ENCODE peak calls at places on chromosome 5, in seven cellular contexts. One of them, this sample, is unnamed.

GRCh38 chr5:122259995-122260394 is 52.0 kb upstream of the SNCAIP start:
- DNase-seq in prostate gland: no peak
- DNase-seq in GM12891: no peak
- DNase-seq in HCT116: no peak
- DNase-seq in sigmoid colon: peak
- DNase-seq in transverse colon: no peak
- DNase-seq in spleen: no peak
- DNase-seq in this sample: no peak

GRCh38 chr5:5250758-5251157 is 110.6 kb downstream of the ADAMTS16 start:
- DNase-seq in prostate gland: no peak
- DNase-seq in GM12891: no peak
- DNase-seq in HCT116: no peak
- DNase-seq in sigmoid colon: no peak
- DNase-seq in transverse colon: no peak
- DNase-seq in spleen: no peak
- DNase-seq in this sample: no peak

GRCh38 chr5:157538311-157538710 is 37.3 kb downstream of the ADAM19 start:
- DNase-seq in prostate gland: no peak
- DNase-seq in GM12891: no peak
- DNase-seq in HCT116: no peak
- DNase-seq in sigmoid colon: no peak
- DNase-seq in transverse colon: no peak
- DNase-seq in spleen: no peak
- DNase-seq in this sample: no peak

GRCh38 chr5:137442660-137443059 is 56.5 kb downstream of the SPOCK1 start:
- DNase-seq in prostate gland: no peak
- DNase-seq in GM12891: no peak
- DNase-seq in HCT116: no peak
- DNase-seq in sigmoid colon: no peak
- DNase-seq in transverse colon: no peak
- DNase-seq in spleen: no peak
- DNase-seq in this sample: no peak

GRCh38 chr5:96203761-96204160 is 229.3 kb downstream of the PCSK1 start:
- DNase-seq in prostate gland: no peak
- DNase-seq in GM12891: no peak
- DNase-seq in HCT116: no peak
- DNase-seq in sigmoid colon: no peak
- DNase-seq in transverse colon: no peak
- DNase-seq in spleen: no peak
- DNase-seq in this sample: no peak

GRCh38 chr5:98518754-98519153 is 254.7 kb upstream of the RGMB start:
- DNase-seq in prostate gland: no peak
- DNase-seq in GM12891: no peak
- DNase-seq in HCT116: no peak
- DNase-seq in sigmoid colon: no peak
- DNase-seq in transverse colon: no peak
- DNase-seq in spleen: no peak
- DNase-seq in this sample: no peak

GRCh38 chr5:3490962-3491477 is 104.6 kb upstream of the IRX1 start:
- DNase-seq in prostate gland: no peak
- DNase-seq in GM12891: no peak
- DNase-seq in HCT116: no peak
- DNase-seq in sigmoid colon: no peak
- DNase-seq in transverse colon: no peak
- DNase-seq in spleen: no peak
- DNase-seq in this sample: no peak

GRCh38 chr5:152237531-152237930 is 167.5 kb downstream of the NMUR2 start:
- DNase-seq in prostate gland: no peak
- DNase-seq in GM12891: no peak
- DNase-seq in HCT116: no peak
- DNase-seq in sigmoid colon: no peak
- DNase-seq in transverse colon: no peak
- DNase-seq in spleen: no peak
- DNase-seq in this sample: no peak

GRCh38 chr5:30194595-30194994 is 998.9 kb upstream of the CDH6 start:
- DNase-seq in prostate gland: no peak
- DNase-seq in GM12891: no peak
- DNase-seq in HCT116: no peak
- DNase-seq in sigmoid colon: no peak
- DNase-seq in transverse colon: no peak
- DNase-seq in spleen: no peak
- DNase-seq in this sample: no peak

GRCh38 chr5:5490774-5491347 is 68.4 kb downstream of the ICE1 start:
- DNase-seq in prostate gland: no peak
- DNase-seq in GM12891: no peak
- DNase-seq in HCT116: no peak
- DNase-seq in sigmoid colon: no peak
- DNase-seq in transverse colon: no peak
- DNase-seq in spleen: no peak
- DNase-seq in this sample: no peak

GRCh38 chr5:57828221-57828620 is 345.6 kb upstream of the ACTBL2 start:
- DNase-seq in prostate gland: no peak
- DNase-seq in GM12891: no peak
- DNase-seq in HCT116: no peak
- DNase-seq in sigmoid colon: no peak
- DNase-seq in transverse colon: no peak
- DNase-seq in spleen: no peak
- DNase-seq in this sample: no peak

GRCh38 chr5:116572375-116573278 is 2.0 kb downstream of the SEMA6A start:
- DNase-seq in prostate gland: peak
- DNase-seq in GM12891: peak
- DNase-seq in HCT116: no peak
- DNase-seq in sigmoid colon: peak
- DNase-seq in transverse colon: peak
- DNase-seq in spleen: peak
- DNase-seq in this sample: no peak

GRCh38 chr5:38265546-38266179 is 7.3 kb downstream of the EGFLAM start:
- DNase-seq in prostate gland: peak
- DNase-seq in GM12891: peak
- DNase-seq in HCT116: peak
- DNase-seq in sigmoid colon: no peak
- DNase-seq in transverse colon: peak
- DNase-seq in spleen: no peak
- DNase-seq in this sample: no peak

GRCh38 chr5:119368238-119368630 is 12.4 kb downstream of the TNFAIP8 start:
- DNase-seq in prostate gland: no peak
- DNase-seq in GM12891: no peak
- DNase-seq in HCT116: no peak
- DNase-seq in sigmoid colon: no peak
- DNase-seq in transverse colon: no peak
- DNase-seq in spleen: no peak
- DNase-seq in this sample: no peak

GRCh38 chr5:152488869-152489268 is 83.8 kb upstream of the NMUR2 start:
- DNase-seq in prostate gland: no peak
- DNase-seq in GM12891: no peak
- DNase-seq in HCT116: no peak
- DNase-seq in sigmoid colon: no peak
- DNase-seq in transverse colon: no peak
- DNase-seq in spleen: no peak
- DNase-seq in this sample: no peak

GRCh38 chr5:24629798-24630197 is 15.0 kb downstream of the CDH10 start:
- DNase-seq in prostate gland: no peak
- DNase-seq in GM12891: no peak
- DNase-seq in HCT116: no peak
- DNase-seq in sigmoid colon: no peak
- DNase-seq in transverse colon: no peak
- DNase-seq in spleen: no peak
- DNase-seq in this sample: no peak

GRCh38 chr5:17306726-17307091 is 89.3 kb downstream of the BASP1 start:
- DNase-seq in prostate gland: peak
- DNase-seq in GM12891: no peak
- DNase-seq in HCT116: no peak
- DNase-seq in sigmoid colon: no peak
- DNase-seq in transverse colon: no peak
- DNase-seq in spleen: no peak
- DNase-seq in this sample: no peak

GRCh38 chr5:17308326-17309065 is 91.1 kb downstream of the BASP1 start:
- DNase-seq in prostate gland: no peak
- DNase-seq in GM12891: no peak
- DNase-seq in HCT116: no peak
- DNase-seq in sigmoid colon: no peak
- DNase-seq in transverse colon: no peak
- DNase-seq in spleen: no peak
- DNase-seq in this sample: no peak

GRCh38 chr5:17304282-17304681 is 86.9 kb downstream of the BASP1 start:
- DNase-seq in prostate gland: no peak
- DNase-seq in GM12891: no peak
- DNase-seq in HCT116: no peak
- DNase-seq in sigmoid colon: no peak
- DNase-seq in transverse colon: no peak
- DNase-seq in spleen: no peak
- DNase-seq in this sample: no peak

GRCh38 chr5:17305024-17305423 is 87.6 kb downstream of the BASP1 start:
- DNase-seq in prostate gland: no peak
- DNase-seq in GM12891: no peak
- DNase-seq in HCT116: no peak
- DNase-seq in sigmoid colon: no peak
- DNase-seq in transverse colon: no peak
- DNase-seq in spleen: no peak
- DNase-seq in this sample: no peak

GRCh38 chr5:17305964-17306725 is 88.7 kb downstream of the BASP1 start:
- DNase-seq in prostate gland: peak
- DNase-seq in GM12891: no peak
- DNase-seq in HCT116: no peak
- DNase-seq in sigmoid colon: no peak
- DNase-seq in transverse colon: peak
- DNase-seq in spleen: no peak
- DNase-seq in this sample: no peak
- TF ChIP-seq POLR2AphosphoS5 in prostate gland: peak
- TF ChIP-seq POLR2AphosphoS5 in GM12891: no peak
- TF ChIP-seq POLR2AphosphoS5 in HCT116: no peak
- TF ChIP-seq POLR2AphosphoS5 in sigmoid colon: no peak
- TF ChIP-seq POLR2AphosphoS5 in transverse colon: peak
- TF ChIP-seq POLR2AphosphoS5 in spleen: no peak
- TF ChIP-seq POLR2AphosphoS5 in this sample: no peak

DNA sequence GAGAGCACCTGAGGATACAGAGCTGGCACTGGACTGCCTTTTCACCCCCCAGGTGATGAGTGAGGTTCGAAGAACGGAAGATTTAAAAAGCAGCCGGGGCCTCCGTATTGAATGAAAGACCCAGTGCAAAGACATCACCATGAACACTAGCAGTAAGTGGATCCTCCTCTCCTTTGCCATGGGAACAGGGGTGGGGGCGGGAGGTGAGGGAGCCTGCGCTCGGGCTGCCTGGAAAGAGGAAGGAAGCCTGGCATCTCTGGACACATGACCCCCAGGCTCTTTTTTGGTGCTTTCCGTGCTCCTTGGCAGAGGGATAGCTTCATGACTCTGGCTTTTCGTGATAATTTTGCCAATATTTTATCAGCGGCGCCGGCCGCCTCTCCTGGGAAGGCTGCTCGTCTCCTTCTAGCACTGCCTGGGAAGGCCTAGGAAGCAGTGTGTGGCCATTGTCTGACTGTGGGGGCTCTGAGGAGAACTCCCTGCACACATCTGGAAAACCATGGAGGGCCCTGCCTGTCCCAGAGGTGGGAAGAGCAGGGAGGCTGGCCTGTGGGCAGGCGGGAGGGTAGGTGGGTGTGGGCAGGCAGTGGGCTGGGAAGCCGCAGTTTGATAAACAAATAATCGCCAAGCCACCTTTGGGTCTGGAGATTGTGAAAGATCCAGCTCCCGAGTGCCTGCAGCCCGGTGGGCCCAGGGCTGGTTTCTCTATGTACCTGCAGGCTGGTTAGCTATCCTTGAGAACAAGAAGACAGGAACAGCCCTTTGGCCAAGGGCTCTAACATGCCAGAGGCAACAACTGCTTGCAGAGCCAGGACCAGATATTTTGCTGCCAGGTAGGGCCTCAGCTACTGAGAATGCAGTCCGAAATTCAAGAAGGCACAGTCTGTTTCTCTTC is 911 bp downstream of the ABLIM3 start:
- DNase-seq in prostate gland: no peak
- DNase-seq in GM12891: no peak
- DNase-seq in HCT116: no peak
- DNase-seq in sigmoid colon: no peak
- DNase-seq in transverse colon: no peak
- DNase-seq in spleen: no peak
- DNase-seq in this sample: no peak
- TF ChIP-seq POLR2A in prostate gland: no peak
- TF ChIP-seq POLR2A in GM12891: no peak
- TF ChIP-seq POLR2A in HCT116: no peak
- TF ChIP-seq POLR2A in sigmoid colon: no peak
- TF ChIP-seq POLR2A in transverse colon: no peak
- TF ChIP-seq POLR2A in spleen: no peak
- TF ChIP-seq POLR2A in this sample: no peak

DNA sequence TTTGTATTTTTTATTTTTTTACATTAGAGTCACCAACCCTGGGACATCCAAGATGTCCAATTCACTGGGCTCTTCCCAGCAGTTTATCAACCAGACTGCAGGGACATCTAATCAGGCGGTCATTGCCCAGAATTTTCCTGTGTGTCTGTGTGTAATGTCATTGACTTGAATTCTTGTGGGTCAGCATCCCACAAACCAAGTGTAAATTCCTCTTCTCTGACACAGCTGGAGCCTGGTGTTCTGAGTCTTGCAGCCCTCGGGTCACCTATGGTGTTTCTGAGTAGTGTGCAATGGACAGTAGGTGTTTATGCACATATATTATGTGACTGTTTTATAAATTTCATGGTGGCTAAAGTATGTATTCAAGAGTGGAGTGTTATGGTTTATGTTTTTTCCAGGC is 815.7 kb downstream of the SEMA5A start:
- DNase-seq in prostate gland: no peak
- DNase-seq in GM12891: no peak
- DNase-seq in HCT116: no peak
- DNase-seq in sigmoid colon: no peak
- DNase-seq in transverse colon: no peak
- DNase-seq in spleen: no peak
- DNase-seq in this sample: no peak
- TF ChIP-seq POLR2AphosphoS5 in prostate gland: no peak
- TF ChIP-seq POLR2AphosphoS5 in GM12891: no peak
- TF ChIP-seq POLR2AphosphoS5 in HCT116: no peak
- TF ChIP-seq POLR2AphosphoS5 in sigmoid colon: no peak
- TF ChIP-seq POLR2AphosphoS5 in transverse colon: no peak
- TF ChIP-seq POLR2AphosphoS5 in spleen: no peak
- TF ChIP-seq POLR2AphosphoS5 in this sample: no peak

DNA sequence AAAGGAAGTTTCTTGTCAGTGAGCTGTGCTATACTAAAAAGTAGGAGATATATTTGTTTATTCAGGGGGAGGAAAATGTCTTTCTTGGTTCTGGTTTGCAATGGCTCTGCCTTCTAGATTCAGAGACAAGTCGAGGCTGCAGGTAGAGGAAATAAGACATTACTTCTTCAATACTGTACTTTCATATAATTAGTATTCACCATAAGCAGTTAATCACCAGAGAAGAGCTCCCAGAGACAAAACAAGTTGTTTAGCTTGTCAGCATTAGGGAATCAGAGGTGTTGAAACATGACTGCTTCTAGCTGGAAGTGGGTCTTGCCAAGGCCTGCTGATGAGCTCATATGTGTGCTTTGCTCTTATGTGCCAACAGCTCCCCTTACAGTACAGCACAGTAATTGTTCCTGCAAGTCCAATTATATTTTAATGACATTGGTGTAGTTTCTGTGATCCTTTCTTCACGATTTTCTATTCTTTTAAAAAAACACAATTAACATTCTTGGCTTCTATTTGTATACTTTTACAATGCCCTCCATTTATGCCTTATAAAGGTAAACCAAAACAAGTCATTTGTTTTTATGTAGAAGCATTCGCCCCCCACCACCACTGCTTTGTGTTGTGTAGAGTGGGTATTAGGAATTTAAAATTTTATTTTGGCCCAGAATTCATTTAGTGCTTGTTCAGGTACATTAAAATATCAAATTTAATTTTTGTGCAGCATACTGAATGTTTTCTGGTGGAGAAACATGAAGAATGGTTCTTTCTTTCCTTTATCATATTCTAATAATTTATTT is 112.2 kb downstream of the RPS23 start:
- DNase-seq in prostate gland: peak
- DNase-seq in GM12891: no peak
- DNase-seq in HCT116: peak
- DNase-seq in sigmoid colon: peak
- DNase-seq in transverse colon: peak
- DNase-seq in spleen: no peak
- DNase-seq in this sample: no peak
- TF ChIP-seq POLR2A in prostate gland: no peak
- TF ChIP-seq POLR2A in GM12891: no peak
- TF ChIP-seq POLR2A in HCT116: no peak
- TF ChIP-seq POLR2A in sigmoid colon: no peak
- TF ChIP-seq POLR2A in transverse colon: no peak
- TF ChIP-seq POLR2A in spleen: no peak
- TF ChIP-seq POLR2A in this sample: no peak